ENCODE peak calls at places on chromosomes 1 and 21, in six cellular contexts. G is mammary epithelial cell, F is cardiac muscle cell, J is H1, E is GM20000, P is ovary. Z is an unnamed sample.

GRCh38 chr1:234065794-234066447 is 161.4 kb downstream of the SLC35F3 start:
- DNase-seq in F (peak; percentile 81), J (peak; percentile 95), P (peak; percentile 47), G (peak; percentile 58), E (peak; percentile 72), Z (peak; percentile 75)

GRCh38 chr1:208233978-208234377 is 10.2 kb downstream of the PLXNA2 start:
- DNase-seq in F (no peak), P (no peak), G (no peak), J (no peak), E (no peak), Z (no peak)

GRCh38 chr1:154943649-154944421 is 7.3 kb upstream of the PMVK start:
- DNase-seq in E (peak; percentile 69), G (no peak), F (peak; percentile 56), P (no peak), J (peak; percentile 73), Z (peak; percentile 47)

GRCh38 chr1:181179980-181180964 is 91.8 kb downstream of the IER5 start:
- DNase-seq in P (peak; percentile 53), E (peak; percentile 53), G (peak; percentile 61), F (peak; percentile 84), J (peak; percentile 60), Z (peak; percentile 51)

GRCh38 chr1:22190251-22190650 is 47.4 kb upstream of the WNT4 start:
- DNase-seq in G (no peak), E (no peak), P (no peak), F (no peak), J (no peak), Z (no peak)

GRCh38 chr21:34580181-34580700 is 34.7 kb downstream of the RCAN1 start:
- DNase-seq in P (peak; percentile 23), G (peak; percentile 46), F (peak; percentile 50), E (no peak), J (no peak), Z (peak; percentile 95)

GRCh38 chr1:60160141-60160540 is 86.6 kb upstream of the C1orf87 start:
- DNase-seq in F (no peak), E (no peak), J (no peak), P (no peak), G (no peak), Z (no peak)

GRCh38 chr1:94792876-94793605 is 27.1 kb upstream of the SLC44A3 start:
- DNase-seq in J (no peak), E (no peak), G (peak; percentile 48), F (no peak), P (no peak), Z (no peak)

GRCh38 chr1:55987491-55988255 is 591.7 kb downstream of the PLPP3 start:
- DNase-seq in E (no peak), F (no peak), G (no peak), J (no peak), P (no peak), Z (no peak)

GRCh38 chr1:156126043-156126700 is 11.7 kb downstream of the LMNA start:
- DNase-seq in F (peak; percentile 86), P (peak; percentile 95), J (peak; percentile 88), G (peak; percentile 97), E (no peak), Z (peak; percentile 94)

GRCh38 chr21:14318598-14318997 is 64.3 kb downstream of the HSPA13 start:
- DNase-seq in E (no peak), F (no peak), G (no peak), J (no peak), P (no peak), Z (no peak)

GRCh38 chr1:203026666-203027663 is 674 bp downstream of the PPFIA4 start:
- DNase-seq in F (no peak), J (no peak), E (peak; percentile 11), G (no peak), P (no peak), Z (no peak)

GRCh38 chr1:13687361-13687760 is 12.6 kb upstream of the PRDM2 start:
- DNase-seq in E (no peak), J (no peak), F (no peak), P (no peak), G (no peak), Z (no peak)

GRCh38 chr1:204108312-204109141 is 35.6 kb downstream of the SOX13 start:
- DNase-seq in J (peak; percentile 86), G (no peak), E (no peak), F (no peak), P (no peak), Z (no peak)

GRCh38 chr1:103170608-103171007 is 62.3 kb upstream of the COL11A1 start:
- DNase-seq in J (no peak), G (no peak), E (no peak), P (no peak), F (no peak), Z (no peak)

GRCh38 chr1:17909634-17910033 is 154.5 kb downstream of the ACTL8 start:
- DNase-seq in F (peak; percentile 46), G (no peak), E (no peak), J (peak; percentile 73), P (no peak), Z (no peak)

GRCh38 chr1:92051948-92052347 is 22.2 kb downstream of the EPHX4 start:
- DNase-seq in G (no peak), F (no peak), P (no peak), E (no peak), J (no peak), Z (no peak)

GRCh38 chr1:165367375-165367993 is 11.0 kb upstream of the LMX1A start:
- DNase-seq in P (peak; percentile 87), E (peak; percentile 84), G (peak; percentile 37), F (peak; percentile 83), J (peak; percentile 98), Z (peak; percentile 73)

GRCh38 chr1:42003433-42003832 is 84.7 kb upstream of the HIVEP3 start:
- DNase-seq in J (no peak), G (peak; percentile 16), P (no peak), E (no peak), F (peak; percentile 8), Z (peak; percentile 20)

GRCh38 chr1:206866062-206866461 is 639 bp downstream of the IL20 start:
- DNase-seq in E (no peak), P (no peak), F (no peak), G (no peak), J (no peak), Z (peak; percentile 22)

GRCh38 chr21:17495680-17496079 is 17.2 kb upstream of the CXADR start:
- DNase-seq in F (no peak), J (no peak), P (no peak), G (no peak), E (no peak), Z (no peak)

GRCh38 chr1:187027259-187027658 is 198.5 kb downstream of the PLA2G4A start:
- DNase-seq in E (no peak), P (no peak), J (no peak), F (no peak), G (no peak), Z (peak; percentile 15)

GRCh38 chr1:187037973-187038553 is 209.3 kb downstream of the PLA2G4A start:
- DNase-seq in P (no peak), J (no peak), F (no peak), E (no peak), G (no peak), Z (no peak)

GRCh38 chr1:187032982-187033705 is 204.4 kb downstream of the PLA2G4A start:
- DNase-seq in J (no peak), P (no peak), E (no peak), F (no peak), G (no peak), Z (peak; percentile 29)

GRCh38 chr1:187033721-187034120 is 205.0 kb downstream of the PLA2G4A start:
- DNase-seq in F (no peak), J (no peak), G (no peak), P (no peak), E (no peak), Z (no peak)

DNA sequence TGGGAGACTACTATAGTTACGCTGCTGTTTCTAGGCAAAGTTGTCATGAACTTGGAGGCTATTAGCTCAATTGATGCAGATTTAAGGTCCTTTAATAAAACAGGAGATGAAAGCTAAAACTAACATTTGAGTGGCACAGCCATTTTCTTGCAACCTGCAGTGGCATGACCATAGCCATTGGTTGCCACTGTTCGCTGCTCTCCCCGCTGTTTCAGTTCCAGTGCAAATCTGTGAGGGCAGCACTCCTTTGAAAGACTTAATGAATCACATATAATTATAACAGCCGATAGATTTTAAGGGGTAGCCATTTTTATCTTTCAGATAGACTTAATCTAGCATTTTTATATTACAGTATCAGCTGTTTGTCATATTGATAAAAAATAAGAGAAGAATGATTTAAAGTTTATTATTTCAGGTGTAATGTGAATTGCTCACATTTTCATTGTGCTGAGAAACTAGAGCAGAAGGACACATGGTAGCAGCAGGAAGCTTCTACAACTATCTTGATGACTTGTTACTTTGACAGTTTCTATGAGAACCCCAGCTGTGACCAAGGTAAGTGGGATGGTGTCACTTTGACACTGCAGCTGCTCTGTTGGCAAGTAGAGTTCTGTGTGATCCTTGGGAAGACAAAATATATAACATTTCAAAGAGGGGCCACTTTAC is 203.7 kb downstream of the PLA2G4A start:
- DNase-seq in E (no peak), F (no peak), P (no peak), G (no peak), J (no peak), Z (no peak)
- TF ChIP-seq CTCF in E (no peak), F (no peak), P (no peak), G (no peak), J (no peak), Z (no peak)

GRCh38 chr1:40153073-40153770 is 8.0 kb upstream of the RLF start:
- DNase-seq in E (peak; percentile 38), J (no peak), P (no peak), F (peak; percentile 44), G (peak; percentile 40), Z (peak; percentile 75)
- TF ChIP-seq CTCF in E (peak; percentile 55), J (no peak), P (peak; percentile 39), F (peak; percentile 77), G (peak; percentile 71), Z (peak; percentile 84)

DNA sequence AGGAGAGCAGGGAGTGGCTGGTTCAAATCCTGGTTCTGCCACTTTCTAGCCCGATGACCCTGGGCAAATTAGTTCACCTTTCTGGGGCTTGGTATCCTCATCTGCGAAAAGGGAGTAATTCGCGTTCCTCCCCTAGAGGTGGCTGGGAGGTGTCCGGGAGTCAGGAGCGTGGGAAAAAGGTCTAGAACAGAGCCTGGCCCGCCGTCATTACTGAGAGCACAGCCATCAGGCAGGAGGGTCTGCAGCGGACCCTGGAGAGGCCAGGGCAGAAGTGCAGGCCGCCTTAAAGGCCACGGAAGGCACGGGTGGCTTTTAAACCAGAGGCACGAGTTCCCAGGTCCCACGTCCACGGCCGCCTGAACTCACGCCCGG is 886 bp downstream of the PANK4 start:
- DNase-seq in J (no peak), P (no peak), G (no peak), F (peak; percentile 34), E (no peak), Z (no peak)
- TF ChIP-seq CTCF in J (no peak), P (no peak), G (no peak), F (no peak), E (no peak), Z (no peak)

GRCh38 chr1:53728702-53729535 is 10.0 kb downstream of the GLIS1 start:
- DNase-seq in P (no peak), F (no peak), G (no peak), E (no peak), J (no peak), Z (no peak)
- TF ChIP-seq CTCF in P (no peak), F (no peak), G (no peak), E (no peak), J (no peak), Z (no peak)

DNA sequence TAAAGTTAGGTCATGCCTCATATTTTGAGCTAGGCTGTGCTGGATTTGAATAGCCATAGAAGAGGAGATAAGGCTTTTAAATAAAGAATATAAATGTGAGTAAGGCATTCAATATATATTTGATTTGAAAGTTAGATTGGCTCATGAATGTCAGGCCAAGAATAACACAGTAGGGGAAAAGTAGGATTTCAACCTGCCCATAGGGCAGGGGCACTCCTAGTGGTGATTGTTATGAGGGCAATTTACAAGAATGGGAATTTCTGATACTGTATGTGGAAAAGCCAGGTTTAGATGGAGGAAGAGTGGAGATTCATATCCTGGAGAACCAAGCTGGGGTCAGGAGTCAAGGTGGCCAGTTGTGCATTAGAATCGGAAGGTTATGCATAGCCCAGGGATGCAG is 74.9 kb downstream of the DNAH14 start:
- DNase-seq in G (no peak), E (no peak), J (no peak), P (no peak), F (no peak), Z (no peak)
- TF ChIP-seq CTCF in G (peak; percentile 35), E (no peak), J (no peak), P (no peak), F (peak; percentile 9), Z (peak; percentile 36)

Z was measured in epithelial cell of esophagus.